ENCODE peak calls at places on chromosomes 4 and X, in eight cellular contexts. T is IMR-90, D is SK-N-SH, K is HepG2, Q is H1, I is A549, A is K562, G is GM12878. S is an unnamed sample.

GRCh38 chr4:155984398-155984797 is 30.7 kb upstream of the CTSO start:
- DNase-seq in T (no peak), D (no peak), K (no peak), Q (no peak), I (no peak), A (no peak), G (no peak), S (no peak)

GRCh38 chr4:1194028-1194900 is 21.9 kb upstream of the SPON2 start:
- DNase-seq in T (peak), D (peak), K (no peak), Q (no peak), I (no peak), A (no peak), G (no peak), S (peak)

GRCh38 chr4:123408471-123409084 is 12.0 kb downstream of the SPRY1 start:
- DNase-seq in T (no peak), D (no peak), K (no peak), Q (no peak), I (no peak), A (no peak), G (no peak), S (no peak)

GRCh38 chr4:11512861-11513260 is 84.2 kb upstream of the HS3ST1 start:
- DNase-seq in T (no peak), D (no peak), K (no peak), Q (no peak), I (no peak), A (no peak), G (no peak), S (no peak)

GRCh38 chrX:27890611-27891010 is 82.8 kb downstream of the MAGEB10 start:
- DNase-seq in T (peak), D (no peak), K (no peak), Q (no peak), I (peak), A (no peak), G (no peak), S (no peak)

GRCh38 chr4:110344165-110344564 is 131.8 kb upstream of the ENPEP start:
- DNase-seq in T (no peak), D (peak), K (no peak), Q (no peak), I (peak), A (peak), G (no peak), S (no peak)

GRCh38 chrX:88135735-88136134 is 611.3 kb upstream of the CPXCR1 start:
- DNase-seq in T (no peak), D (no peak), K (peak), Q (no peak), I (no peak), A (no peak), G (no peak), S (no peak)

GRCh38 chrX:82676386-82676785 is 831.7 kb upstream of the POU3F4 start:
- DNase-seq in T (no peak), D (no peak), K (no peak), Q (no peak), I (no peak), A (peak), G (no peak), S (no peak)

GRCh38 chr4:55866290-55866907 is 13.0 kb downstream of the EXOC1 start:
- DNase-seq in T (peak), D (no peak), K (no peak), Q (no peak), I (no peak), A (peak), G (peak), S (no peak)

GRCh38 chr4:169823685-169824084 is 65.9 kb upstream of the HPF1 start:
- DNase-seq in T (peak), D (no peak), K (peak), Q (peak), I (no peak), A (peak), G (no peak), S (peak)
- TF ChIP-seq USF2 in T (no peak), D (no peak), K (no peak), Q (no peak), I (no peak), A (no peak), G (no peak), S (no peak)

GRCh38 chr4:54548831-54549460 is 108.8 kb upstream of the KIT start:
- DNase-seq in T (no peak), D (no peak), K (no peak), Q (no peak), I (no peak), A (no peak), G (no peak), S (no peak)

GRCh38 chr4:54545663-54546424 is 111.9 kb upstream of the KIT start:
- DNase-seq in T (peak), D (no peak), K (no peak), Q (no peak), I (no peak), A (no peak), G (no peak), S (no peak)

GRCh38 chr4:54547299-54548097 is 110.3 kb upstream of the KIT start:
- DNase-seq in T (no peak), D (no peak), K (no peak), Q (no peak), I (no peak), A (no peak), G (peak), S (no peak)

GRCh38 chr4:54550415-54551171 is 107.2 kb upstream of the KIT start:
- DNase-seq in T (peak), D (no peak), K (no peak), Q (no peak), I (no peak), A (no peak), G (no peak), S (no peak)

DNA sequence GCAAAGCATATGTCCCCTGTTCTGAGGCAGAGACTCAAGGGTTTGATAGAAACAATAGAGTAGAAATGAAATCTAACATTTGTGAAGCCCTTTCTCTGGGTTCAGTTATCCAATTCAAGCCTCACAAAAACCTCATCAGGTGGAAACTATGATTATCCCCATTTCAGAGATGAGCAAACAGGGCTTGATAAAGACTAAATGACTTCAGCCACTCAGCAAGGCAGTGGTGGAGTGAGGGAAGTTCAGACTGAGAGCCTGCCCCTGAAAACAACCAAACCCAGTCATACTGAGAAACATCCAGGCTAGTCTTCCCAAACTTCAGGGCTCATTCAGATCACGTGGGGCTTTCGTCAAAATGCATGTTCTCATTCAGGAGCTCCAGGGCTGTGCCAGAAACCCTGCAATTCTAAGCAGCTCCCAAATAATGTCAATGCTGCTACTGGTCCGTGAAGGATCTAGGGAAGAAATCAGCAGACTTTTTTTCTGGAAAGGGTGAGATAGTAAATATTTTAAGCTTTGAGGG is 109.6 kb upstream of the KIT start:
- DNase-seq in T (no peak), D (no peak), K (no peak), Q (no peak), I (no peak), A (no peak), G (no peak), S (no peak)
- TF ChIP-seq USF2 in T (no peak), D (no peak), K (no peak), Q (no peak), I (no peak), A (peak), G (no peak), S (no peak)

DNA sequence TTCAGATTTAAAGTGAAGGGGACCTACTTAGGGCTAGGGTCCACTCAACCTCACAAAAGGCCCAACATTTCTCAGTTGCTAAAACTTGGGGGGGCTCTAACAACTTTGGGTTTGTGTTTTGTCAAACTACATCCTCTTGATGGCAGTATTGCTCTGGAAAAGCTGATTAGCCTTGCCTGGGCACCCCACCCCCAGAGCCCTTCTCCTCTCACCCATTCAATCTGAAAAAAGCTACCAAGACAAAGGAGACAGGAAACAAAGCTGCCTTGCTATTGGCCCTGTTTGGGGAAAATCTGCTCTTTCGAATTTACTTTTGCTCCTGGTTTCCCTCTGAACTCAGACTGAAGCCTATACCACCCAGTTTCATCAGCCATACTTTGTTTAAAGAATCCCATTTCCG is 195.2 kb upstream of the STK26 start:
- DNase-seq in T (no peak), D (peak), K (no peak), Q (no peak), I (no peak), A (peak), G (peak), S (peak)
- TF ChIP-seq USF2 in T (no peak), D (no peak), K (no peak), Q (no peak), I (no peak), A (no peak), G (no peak), S (no peak)

DNA sequence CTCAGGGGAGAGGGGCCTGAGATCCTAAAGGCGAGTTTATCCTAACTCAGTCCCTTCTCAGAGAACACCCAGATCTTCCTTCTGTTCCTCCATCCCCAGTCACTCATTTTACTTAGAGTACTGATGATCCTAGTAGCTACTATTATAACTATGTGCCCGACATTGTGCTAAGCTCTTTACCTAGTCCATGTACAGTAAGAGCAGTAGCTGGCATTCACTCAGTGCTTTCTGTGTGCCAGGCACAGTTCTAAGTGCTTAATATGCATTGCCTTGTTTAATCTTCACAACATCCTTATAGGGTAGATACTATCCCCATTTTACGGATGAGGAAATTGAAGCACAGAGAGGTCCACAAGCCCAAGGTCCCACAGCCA is 58.3 kb downstream of the FRMPD3 start:
- DNase-seq in T (no peak), D (no peak), K (no peak), Q (no peak), I (no peak), A (no peak), G (no peak), S (no peak)
- TF ChIP-seq USF2 in T (no peak), D (no peak), K (no peak), Q (no peak), I (no peak), A (no peak), G (no peak), S (no peak)

GRCh38 chr4:98568896-98569663 is 89.3 kb downstream of the TSPAN5 start:
- DNase-seq in T (no peak), D (no peak), K (no peak), Q (no peak), I (no peak), A (no peak), G (no peak), S (no peak)
- TF ChIP-seq USF2 in T (no peak), D (no peak), K (no peak), Q (no peak), I (no peak), A (no peak), G (no peak), S (no peak)

GRCh38 chrX:46912673-46913491 is 661 bp downstream of the JADE3 start:
- DNase-seq in T (peak), D (peak), K (peak), Q (no peak), I (peak), A (peak), G (no peak), S (peak)
- TF ChIP-seq USF2 in T (no peak), D (no peak), K (no peak), Q (no peak), I (no peak), A (no peak), G (no peak), S (no peak)

GRCh38 chr4:106162278-106162677 is 153.7 kb downstream of the TBCK start:
- DNase-seq in T (no peak), D (no peak), K (no peak), Q (no peak), I (no peak), A (no peak), G (no peak), S (no peak)
- TF ChIP-seq USF2 in T (no peak), D (no peak), K (no peak), Q (no peak), I (no peak), A (no peak), G (no peak), S (no peak)

GRCh38 chr4:100633269-100633668 is 115.4 kb upstream of the EMCN start:
- DNase-seq in T (no peak), D (no peak), K (no peak), Q (no peak), I (no peak), A (no peak), G (no peak), S (no peak)
- TF ChIP-seq USF2 in T (no peak), D (no peak), K (no peak), Q (no peak), I (no peak), A (no peak), G (no peak), S (no peak)

GRCh38 chrX:56728752-56729151 is 291 bp upstream of the NBDY start:
- DNase-seq in T (peak), D (no peak), K (no peak), Q (no peak), I (peak), A (peak), G (no peak), S (no peak)
- TF ChIP-seq USF2 in T (no peak), D (no peak), K (no peak), Q (no peak), I (no peak), A (no peak), G (no peak), S (no peak)

S was measured in WTC11.